ENCODE peak calls at places on chromosomes 11 and 22, in six cellular contexts. One of them, this sample, is unnamed. For H3K36me3, the result is how much of the 10 kb centered on the place peaks cover.

GRCh38 chr11:1073261-1073724 is 1.4 kb upstream of the MUC2 start:
- DNase-seq in spleen: peak
- DNase-seq in IMR-90: peak
- DNase-seq in cardiac muscle cell: peak
- DNase-seq in OCI-LY7: no peak
- DNase-seq in lower lobe of right lung: peak
- DNase-seq in this sample: no peak

GRCh38 chr11:121237686-121238658 is 54.6 kb upstream of the SC5D start:
- DNase-seq in OCI-LY7: peak
- DNase-seq in lower lobe of right lung: no peak
- DNase-seq in cardiac muscle cell: peak
- DNase-seq in IMR-90: peak
- DNase-seq in spleen: no peak
- DNase-seq in this sample: peak

GRCh38 chr11:60970369-60970774 is 1.1 kb upstream of the CD6 start:
- DNase-seq in OCI-LY7: peak
- DNase-seq in IMR-90: peak
- DNase-seq in spleen: peak
- DNase-seq in cardiac muscle cell: peak
- DNase-seq in lower lobe of right lung: peak
- DNase-seq in this sample: peak

GRCh38 chr22:50138988-50139387 is 31.5 kb upstream of the PANX2 start:
- DNase-seq in cardiac muscle cell: no peak
- DNase-seq in lower lobe of right lung: no peak
- DNase-seq in IMR-90: no peak
- DNase-seq in spleen: no peak
- DNase-seq in OCI-LY7: no peak
- DNase-seq in this sample: no peak

GRCh38 chr22:46390652-46391301 is 55.3 kb downstream of the TRMU start:
- DNase-seq in lower lobe of right lung: no peak
- DNase-seq in IMR-90: peak
- DNase-seq in OCI-LY7: no peak
- DNase-seq in spleen: no peak
- DNase-seq in cardiac muscle cell: peak
- DNase-seq in this sample: no peak

GRCh38 chr11:30364139-30364875 is 41.4 kb downstream of the ARL14EP start:
- DNase-seq in lower lobe of right lung: no peak
- DNase-seq in cardiac muscle cell: no peak
- DNase-seq in spleen: no peak
- DNase-seq in OCI-LY7: no peak
- DNase-seq in IMR-90: no peak
- DNase-seq in this sample: no peak

GRCh38 chr11:9714540-9714939 is 50.7 kb downstream of the SWAP70 start:
- DNase-seq in cardiac muscle cell: no peak
- DNase-seq in lower lobe of right lung: no peak
- DNase-seq in spleen: no peak
- DNase-seq in IMR-90: peak
- DNase-seq in OCI-LY7: no peak
- DNase-seq in this sample: no peak

GRCh38 chr11:126405374-126405773 is 49.9 kb downstream of the ST3GAL4 start:
- DNase-seq in IMR-90: no peak
- DNase-seq in cardiac muscle cell: no peak
- DNase-seq in lower lobe of right lung: no peak
- DNase-seq in OCI-LY7: no peak
- DNase-seq in spleen: peak
- DNase-seq in this sample: no peak

GRCh38 chr22:43001271-43002197 is 13.4 kb downstream of the PACSIN2 start:
- DNase-seq in lower lobe of right lung: peak
- DNase-seq in IMR-90: no peak
- DNase-seq in spleen: no peak
- DNase-seq in OCI-LY7: peak
- DNase-seq in cardiac muscle cell: peak
- DNase-seq in this sample: peak

GRCh38 chr22:31730344-31730711 is 19.6 kb downstream of the PRR14L start:
- DNase-seq in IMR-90: no peak
- DNase-seq in cardiac muscle cell: no peak
- DNase-seq in OCI-LY7: peak
- DNase-seq in lower lobe of right lung: no peak
- DNase-seq in spleen: no peak
- DNase-seq in this sample: no peak

GRCh38 chr11:4748435-4748834 is 21.3 kb downstream of the OR51F1 start:
- DNase-seq in lower lobe of right lung: no peak
- DNase-seq in cardiac muscle cell: peak
- DNase-seq in OCI-LY7: no peak
- DNase-seq in IMR-90: peak
- DNase-seq in spleen: no peak
- DNase-seq in this sample: no peak

GRCh38 chr11:27694992-27695391 is 5.3 kb downstream of the BDNF start:
- DNase-seq in lower lobe of right lung: no peak
- DNase-seq in IMR-90: no peak
- DNase-seq in OCI-LY7: peak
- DNase-seq in spleen: no peak
- DNase-seq in cardiac muscle cell: peak
- DNase-seq in this sample: no peak

GRCh38 chr11:44949160-44950035 is 1.3 kb downstream of the TP53I11 start:
- DNase-seq in cardiac muscle cell: peak
- DNase-seq in spleen: peak
- DNase-seq in lower lobe of right lung: peak
- DNase-seq in OCI-LY7: no peak
- DNase-seq in IMR-90: peak
- DNase-seq in this sample: no peak

GRCh38 chr11:110435780-110436717 is 6.3 kb downstream of the FDX1 start:
- DNase-seq in OCI-LY7: peak
- DNase-seq in lower lobe of right lung: no peak
- DNase-seq in cardiac muscle cell: peak
- DNase-seq in spleen: no peak
- DNase-seq in IMR-90: peak
- DNase-seq in this sample: no peak

GRCh38 chr11:65415499-65416340 is 6.9 kb upstream of the NEAT1 start:
- DNase-seq in IMR-90: no peak
- DNase-seq in spleen: peak
- DNase-seq in OCI-LY7: no peak
- DNase-seq in lower lobe of right lung: peak
- DNase-seq in cardiac muscle cell: no peak
- DNase-seq in this sample: peak

GRCh38 chr11:2472428-2473186 is 27.8 kb downstream of the KCNQ1 start:
- DNase-seq in OCI-LY7: no peak
- DNase-seq in lower lobe of right lung: no peak
- DNase-seq in cardiac muscle cell: no peak
- DNase-seq in IMR-90: no peak
- DNase-seq in spleen: no peak
- DNase-seq in this sample: no peak

GRCh38 chr22:50261615-50262459 is at the start of gene MAPK12:
- DNase-seq in spleen: no peak
- DNase-seq in OCI-LY7: peak
- DNase-seq in lower lobe of right lung: no peak
- DNase-seq in IMR-90: no peak
- DNase-seq in cardiac muscle cell: peak
- DNase-seq in this sample: peak

GRCh38 chr11:83689062-83689461 is 402.9 kb upstream of the CCDC90B start:
- DNase-seq in cardiac muscle cell: peak
- DNase-seq in lower lobe of right lung: no peak
- DNase-seq in OCI-LY7: no peak
- DNase-seq in IMR-90: no peak
- DNase-seq in spleen: no peak
- DNase-seq in this sample: no peak

GRCh38 chr22:50083462-50084081 is 1.7 kb downstream of the MLC1 start:
- DNase-seq in cardiac muscle cell: no peak
- DNase-seq in OCI-LY7: no peak
- DNase-seq in lower lobe of right lung: no peak
- DNase-seq in spleen: peak
- DNase-seq in IMR-90: no peak
- DNase-seq in this sample: no peak

GRCh38 chr11:29268733-29269132 is 748.1 kb downstream of the KCNA4 start:
- DNase-seq in OCI-LY7: no peak
- DNase-seq in cardiac muscle cell: no peak
- DNase-seq in IMR-90: no peak
- DNase-seq in spleen: no peak
- DNase-seq in lower lobe of right lung: no peak
- DNase-seq in this sample: no peak

GRCh38 chr11:130785376-130786110 is 130.7 kb downstream of the SNX19 start:
- DNase-seq in lower lobe of right lung: no peak
- DNase-seq in spleen: no peak
- DNase-seq in OCI-LY7: peak
- DNase-seq in IMR-90: peak
- DNase-seq in cardiac muscle cell: peak
- DNase-seq in this sample: no peak

GRCh38 chr11:75768909-75769771 is 562 bp downstream of the DGAT2 start:
- DNase-seq in IMR-90: no peak
- DNase-seq in lower lobe of right lung: no peak
- DNase-seq in cardiac muscle cell: no peak
- DNase-seq in OCI-LY7: peak
- DNase-seq in spleen: no peak
- DNase-seq in this sample: no peak

GRCh38 chr11:61120099-61120864 is 18.0 kb downstream of the CD5 start:
- DNase-seq in cardiac muscle cell: no peak
- DNase-seq in spleen: no peak
- DNase-seq in lower lobe of right lung: no peak
- DNase-seq in IMR-90: no peak
- DNase-seq in OCI-LY7: no peak
- DNase-seq in this sample: no peak

GRCh38 chr22:32338757-32339156 is 18.9 kb upstream of the RFPL3 start:
- DNase-seq in IMR-90: no peak
- DNase-seq in OCI-LY7: no peak
- DNase-seq in cardiac muscle cell: no peak
- DNase-seq in spleen: no peak
- DNase-seq in lower lobe of right lung: no peak
- DNase-seq in this sample: no peak

GRCh38 chr11:75858613-75859012 is 43.6 kb downstream of the UVRAG start:
- DNase-seq in cardiac muscle cell: peak
- DNase-seq in OCI-LY7: no peak
- DNase-seq in lower lobe of right lung: no peak
- DNase-seq in spleen: no peak
- DNase-seq in IMR-90: peak
- DNase-seq in this sample: no peak

GRCh38 chr22:28047740-28048139 is 128.7 kb upstream of the PITPNB start:
- DNase-seq in OCI-LY7: no peak
- DNase-seq in lower lobe of right lung: no peak
- DNase-seq in IMR-90: no peak
- DNase-seq in spleen: no peak
- DNase-seq in cardiac muscle cell: no peak
- DNase-seq in this sample: no peak
- TF ChIP-seq CTCF in OCI-LY7: no peak
- TF ChIP-seq CTCF in lower lobe of right lung: no peak
- TF ChIP-seq CTCF in IMR-90: no peak
- TF ChIP-seq CTCF in spleen: no peak
- TF ChIP-seq CTCF in cardiac muscle cell: no peak
- TF ChIP-seq CTCF in this sample: no peak

GRCh38 chr11:63761870-63762661 is 6.5 kb downstream of the ZFTA start:
- DNase-seq in IMR-90: no peak
- DNase-seq in spleen: no peak
- DNase-seq in cardiac muscle cell: no peak
- DNase-seq in lower lobe of right lung: no peak
- DNase-seq in OCI-LY7: no peak
- DNase-seq in this sample: peak
- H3K4me3 ChIP-seq in IMR-90: no peak
- H3K4me3 ChIP-seq in spleen: no peak
- H3K4me3 ChIP-seq in cardiac muscle cell: peak
- H3K4me3 ChIP-seq in lower lobe of right lung: peak
- H3K4me3 ChIP-seq in OCI-LY7: no peak
- H3K4me3 ChIP-seq in this sample: no peak

GRCh38 chr11:69646493-69647201 is 5.7 kb downstream of the CCND1 start:
- DNase-seq in spleen: peak
- DNase-seq in cardiac muscle cell: no peak
- DNase-seq in OCI-LY7: no peak
- DNase-seq in IMR-90: no peak
- DNase-seq in lower lobe of right lung: no peak
- DNase-seq in this sample: no peak
- H3K36me3 ChIP-seq in spleen: half or more
- H3K36me3 ChIP-seq in cardiac muscle cell: under half
- H3K36me3 ChIP-seq in OCI-LY7: under half
- H3K36me3 ChIP-seq in IMR-90: half or more
- H3K36me3 ChIP-seq in lower lobe of right lung: half or more
- H3K36me3 ChIP-seq in this sample: under half

DNA sequence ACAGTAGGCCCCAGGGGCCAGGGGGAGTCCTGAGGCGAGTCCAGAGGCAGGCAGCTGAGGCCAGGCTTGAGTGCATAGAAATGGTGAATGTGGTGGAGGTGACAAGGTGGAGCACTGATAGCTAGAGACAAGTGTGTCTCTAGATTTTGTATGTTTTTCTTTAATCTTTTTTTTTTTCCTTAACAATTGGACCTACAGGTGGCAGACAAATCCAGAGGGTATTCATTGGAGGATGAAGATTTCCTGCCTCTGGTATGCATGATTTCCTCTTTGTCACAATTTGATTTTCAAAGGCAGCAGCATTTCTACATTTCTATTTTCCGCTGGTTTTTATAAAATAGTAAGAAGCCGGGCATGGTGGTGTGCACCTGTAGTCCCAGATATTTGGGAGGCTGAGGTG is 47.7 kb upstream of the DKK3 start:
- DNase-seq in spleen: no peak
- DNase-seq in IMR-90: no peak
- DNase-seq in lower lobe of right lung: no peak
- DNase-seq in cardiac muscle cell: no peak
- DNase-seq in OCI-LY7: no peak
- DNase-seq in this sample: no peak
- TF ChIP-seq CTCF in spleen: no peak
- TF ChIP-seq CTCF in IMR-90: peak
- TF ChIP-seq CTCF in lower lobe of right lung: no peak
- TF ChIP-seq CTCF in cardiac muscle cell: no peak
- TF ChIP-seq CTCF in OCI-LY7: no peak
- TF ChIP-seq CTCF in this sample: no peak

GRCh38 chr11:62402226-62402625 is 16.6 kb upstream of the SCGB1A1 start:
- DNase-seq in cardiac muscle cell: no peak
- DNase-seq in IMR-90: no peak
- DNase-seq in lower lobe of right lung: peak
- DNase-seq in spleen: peak
- DNase-seq in OCI-LY7: no peak
- DNase-seq in this sample: no peak
- H3K4me3 ChIP-seq in cardiac muscle cell: no peak
- H3K4me3 ChIP-seq in IMR-90: no peak
- H3K4me3 ChIP-seq in lower lobe of right lung: no peak
- H3K4me3 ChIP-seq in spleen: no peak
- H3K4me3 ChIP-seq in OCI-LY7: no peak
- H3K4me3 ChIP-seq in this sample: no peak

GRCh38 chr11:32597914-32598313 is 14.3 kb downstream of the EIF3M start:
- DNase-seq in spleen: no peak
- DNase-seq in OCI-LY7: no peak
- DNase-seq in cardiac muscle cell: no peak
- DNase-seq in lower lobe of right lung: no peak
- DNase-seq in IMR-90: no peak
- DNase-seq in this sample: no peak
- H3K36me3 ChIP-seq in spleen: half or more
- H3K36me3 ChIP-seq in OCI-LY7: half or more
- H3K36me3 ChIP-seq in cardiac muscle cell: half or more
- H3K36me3 ChIP-seq in lower lobe of right lung: half or more
- H3K36me3 ChIP-seq in IMR-90: under half
- H3K36me3 ChIP-seq in this sample: under half

GRCh38 chr22:22666307-22667091 is 22.1 kb downstream of the GGTLC2 start:
- DNase-seq in spleen: no peak
- DNase-seq in IMR-90: peak
- DNase-seq in lower lobe of right lung: peak
- DNase-seq in OCI-LY7: peak
- DNase-seq in cardiac muscle cell: peak
- DNase-seq in this sample: no peak
- TF ChIP-seq CTCF in spleen: peak
- TF ChIP-seq CTCF in IMR-90: peak
- TF ChIP-seq CTCF in lower lobe of right lung: peak
- TF ChIP-seq CTCF in OCI-LY7: peak
- TF ChIP-seq CTCF in cardiac muscle cell: peak
- TF ChIP-seq CTCF in this sample: peak

This sample was measured in GM06990.